ENCODE peak calls at places on chromosomes 3 and 15, in nine cellular contexts. L is fibroblast of lung, H is kidney, G is foreskin fibroblast, I is ovary, U is neural crest cell, M is AG10803, K is astrocyte of the spinal cord, T is adrenal gland. E is an unnamed sample.

GRCh38 chr3:133895208-133896001 is at the start of gene RAB6B:
- DNase-seq in L (peak), H (peak), G (peak), I (peak), U (peak), M (peak), K (peak), T (no peak), E (peak)

GRCh38 chr3:155739154-155739553 is 5.7 kb downstream of the PLCH1 start:
- DNase-seq in L (no peak), H (no peak), G (no peak), I (no peak), U (no peak), M (peak), K (no peak), T (no peak), E (no peak)

GRCh38 chr3:147613710-147614109 is 204.5 kb downstream of the ZIC1 start:
- DNase-seq in L (no peak), H (no peak), G (no peak), I (no peak), U (no peak), M (no peak), K (peak), T (no peak), E (no peak)

GRCh38 chr3:65950340-65951326 is 88.1 kb downstream of the MAGI1 start:
- DNase-seq in L (peak), H (no peak), G (no peak), I (no peak), U (no peak), M (no peak), K (no peak), T (no peak), E (no peak)

GRCh38 chr15:67801926-67802914 is 23.1 kb upstream of the SKOR1 start:
- DNase-seq in L (no peak), H (peak), G (no peak), I (no peak), U (no peak), M (no peak), K (no peak), T (no peak), E (no peak)

GRCh38 chr3:101513419-101513986 is 491 bp upstream of the SENP7 start:
- DNase-seq in L (no peak), H (no peak), G (no peak), I (no peak), U (no peak), M (no peak), K (no peak), T (no peak), E (no peak)

GRCh38 chr3:189260556-189261493 is 89.1 kb downstream of the TPRG1 start:
- DNase-seq in L (no peak), H (peak), G (no peak), I (peak), U (no peak), M (peak), K (no peak), T (no peak), E (no peak)

GRCh38 chr3:112333002-112333385 is at the start of gene CD200:
- DNase-seq in L (peak), H (peak), G (peak), I (peak), U (peak), M (peak), K (no peak), T (no peak), E (no peak)

GRCh38 chr15:63615935-63616334 is 18.7 kb downstream of the FBXL22 start:
- DNase-seq in L (no peak), H (no peak), G (no peak), I (no peak), U (no peak), M (no peak), K (no peak), T (no peak), E (peak)

GRCh38 chr3:45381168-45381852 is 7.1 kb upstream of the LARS2 start:
- DNase-seq in L (no peak), H (no peak), G (no peak), I (no peak), U (no peak), M (no peak), K (no peak), T (no peak), E (no peak)

GRCh38 chr3:81154611-81155143 is 606.8 kb downstream of the GBE1 start:
- DNase-seq in L (no peak), H (no peak), G (no peak), I (no peak), U (no peak), M (no peak), K (no peak), T (no peak), E (no peak)

GRCh38 chr3:38311474-38311873 is 29.4 kb downstream of the SLC22A14 start:
- DNase-seq in L (no peak), H (no peak), G (no peak), I (no peak), U (no peak), M (no peak), K (no peak), T (no peak), E (no peak)

GRCh38 chr3:126367316-126367805 is 10.2 kb upstream of the KLF15 start:
- DNase-seq in L (no peak), H (peak), G (no peak), I (no peak), U (no peak), M (no peak), K (no peak), T (peak), E (no peak)

GRCh38 chr3:102530443-102531195 is 95.8 kb downstream of the ZPLD1 start:
- DNase-seq in L (peak), H (no peak), G (no peak), I (no peak), U (no peak), M (peak), K (peak), T (no peak), E (peak)

GRCh38 chr3:134885877-134886621 is 91.0 kb downstream of the EPHB1 start:
- DNase-seq in L (no peak), H (no peak), G (peak), I (no peak), U (no peak), M (peak), K (peak), T (no peak), E (no peak)

GRCh38 chr3:73668366-73668765 is 43.6 kb upstream of the PDZRN3 start:
- DNase-seq in L (no peak), H (no peak), G (no peak), I (no peak), U (no peak), M (no peak), K (no peak), T (no peak), E (no peak)

GRCh38 chr15:101012326-101013040 is 93.3 kb downstream of the LRRK1 start:
- DNase-seq in L (no peak), H (no peak), G (no peak), I (no peak), U (no peak), M (no peak), K (no peak), T (no peak), E (no peak)

GRCh38 chr3:43998841-43999805 is 242.6 kb upstream of the TOPAZ1 start:
- DNase-seq in L (peak), H (peak), G (peak), I (no peak), U (peak), M (peak), K (peak), T (no peak), E (peak)

GRCh38 chr3:188900421-188900941 is 271.3 kb upstream of the TPRG1 start:
- DNase-seq in L (peak), H (no peak), G (peak), I (no peak), U (no peak), M (peak), K (peak), T (no peak), E (peak)

GRCh38 chr3:156495816-156496215 is 59.1 kb downstream of the SSR3 start:
- DNase-seq in L (no peak), H (no peak), G (no peak), I (no peak), U (no peak), M (no peak), K (no peak), T (no peak), E (no peak)

GRCh38 chr3:169310190-169310918 is 353.2 kb downstream of the MECOM start:
- DNase-seq in L (no peak), H (no peak), G (no peak), I (no peak), U (no peak), M (no peak), K (no peak), T (no peak), E (no peak)

GRCh38 chr3:145070795-145071194 is 1090.2 kb downstream of the PLOD2 start:
- DNase-seq in L (no peak), H (no peak), G (no peak), I (no peak), U (no peak), M (no peak), K (no peak), T (no peak), E (no peak)

GRCh38 chr15:63560741-63561448 is 36.3 kb upstream of the FBXL22 start:
- DNase-seq in L (no peak), H (no peak), G (no peak), I (no peak), U (no peak), M (no peak), K (no peak), T (no peak), E (no peak)

GRCh38 chr3:69113536-69113935 is 8.9 kb downstream of the LMOD3 start:
- DNase-seq in L (peak), H (no peak), G (no peak), I (no peak), U (no peak), M (no peak), K (no peak), T (no peak), E (no peak)

GRCh38 chr3:16308727-16309126 is 43.7 kb downstream of the OXNAD1 start:
- DNase-seq in L (no peak), H (no peak), G (no peak), I (no peak), U (no peak), M (no peak), K (no peak), T (no peak), E (no peak)
- TF ChIP-seq CTCF in L (no peak), H (no peak), G (no peak), I (no peak), U (no peak), M (no peak), K (no peak), T (no peak), E (no peak)

GRCh38 chr3:140092883-140093536 is 158.0 kb downstream of the CLSTN2 start:
- DNase-seq in L (no peak), H (no peak), G (no peak), I (no peak), U (no peak), M (no peak), K (no peak), T (no peak), E (no peak)
- TF ChIP-seq CTCF in L (no peak), H (no peak), G (no peak), I (no peak), U (peak), M (no peak), K (no peak), T (no peak), E (no peak)

DNA sequence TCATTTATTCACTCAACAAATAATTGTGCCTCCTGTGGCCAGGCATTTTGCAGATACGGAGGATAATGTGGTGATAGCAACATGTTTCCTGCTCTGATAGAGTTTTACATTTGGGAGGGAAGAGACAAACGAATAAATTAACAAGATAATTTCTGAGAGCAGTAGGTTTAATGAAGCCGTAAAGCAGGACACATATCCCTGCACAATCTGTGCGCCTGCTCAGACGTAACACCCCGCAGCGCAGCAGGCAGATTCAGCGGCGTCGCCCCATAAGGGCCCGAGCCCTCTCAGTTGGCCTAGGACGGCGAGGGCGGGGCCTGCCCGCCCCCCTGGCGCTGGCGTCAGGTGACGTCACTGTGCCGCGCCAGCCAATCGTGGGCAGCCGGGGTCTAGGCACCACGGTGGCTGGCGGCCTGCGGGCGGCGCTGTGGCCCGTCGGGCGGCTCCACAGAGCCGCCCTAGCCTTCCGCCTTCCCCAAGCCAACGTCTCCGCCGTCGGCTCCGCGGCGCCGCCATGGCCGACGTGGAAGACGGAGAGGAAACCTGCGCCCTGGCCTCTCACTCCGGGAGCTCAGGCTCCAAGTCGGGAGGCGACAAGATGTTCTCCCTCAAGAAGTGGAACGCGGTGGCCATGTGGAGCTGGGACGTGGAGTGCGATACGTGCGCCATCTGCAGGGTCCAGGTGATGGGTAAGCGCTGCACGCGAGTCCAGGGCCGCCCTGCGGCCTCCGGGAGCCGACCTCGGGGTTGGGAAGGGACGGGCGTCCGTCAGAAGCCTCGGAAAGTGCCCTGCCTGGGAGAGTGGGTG is at the start of gene RNF7:
- DNase-seq in L (peak), H (peak), G (peak), I (peak), U (peak), M (peak), K (peak), T (peak), E (peak)
- TF ChIP-seq CTCF in L (peak), H (peak), G (peak), I (peak), U (peak), M (peak), K (peak), T (peak), E (peak)

DNA sequence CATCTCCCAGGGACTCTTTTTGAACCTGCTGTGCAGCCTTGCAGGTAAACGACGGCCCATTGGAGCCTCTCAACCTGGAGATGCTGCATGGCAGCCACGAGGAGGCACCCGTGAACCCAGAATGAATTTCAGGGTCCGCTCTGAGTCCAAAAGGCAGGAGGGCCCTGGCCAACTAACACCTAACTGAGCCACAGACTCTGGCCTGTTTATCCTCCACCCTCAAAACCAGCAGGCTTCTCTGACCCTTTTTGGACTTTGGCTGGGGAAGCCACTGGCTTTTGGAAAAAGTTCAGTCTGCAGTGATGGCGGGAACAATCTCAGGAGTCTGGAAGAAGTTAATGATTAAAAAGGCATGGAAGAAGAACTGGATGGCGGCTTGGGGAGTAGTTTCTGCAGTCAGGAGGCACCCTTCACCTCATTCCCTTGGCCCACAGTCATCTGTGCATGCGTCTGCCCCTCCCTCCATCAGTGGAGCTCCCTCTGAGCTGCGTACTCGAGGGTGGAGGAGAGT is 4.1 kb downstream of the PXYLP1 start:
- DNase-seq in L (no peak), H (no peak), G (no peak), I (no peak), U (no peak), M (no peak), K (no peak), T (no peak), E (no peak)
- TF ChIP-seq CTCF in L (no peak), H (peak), G (no peak), I (no peak), U (no peak), M (no peak), K (no peak), T (no peak), E (no peak)

DNA sequence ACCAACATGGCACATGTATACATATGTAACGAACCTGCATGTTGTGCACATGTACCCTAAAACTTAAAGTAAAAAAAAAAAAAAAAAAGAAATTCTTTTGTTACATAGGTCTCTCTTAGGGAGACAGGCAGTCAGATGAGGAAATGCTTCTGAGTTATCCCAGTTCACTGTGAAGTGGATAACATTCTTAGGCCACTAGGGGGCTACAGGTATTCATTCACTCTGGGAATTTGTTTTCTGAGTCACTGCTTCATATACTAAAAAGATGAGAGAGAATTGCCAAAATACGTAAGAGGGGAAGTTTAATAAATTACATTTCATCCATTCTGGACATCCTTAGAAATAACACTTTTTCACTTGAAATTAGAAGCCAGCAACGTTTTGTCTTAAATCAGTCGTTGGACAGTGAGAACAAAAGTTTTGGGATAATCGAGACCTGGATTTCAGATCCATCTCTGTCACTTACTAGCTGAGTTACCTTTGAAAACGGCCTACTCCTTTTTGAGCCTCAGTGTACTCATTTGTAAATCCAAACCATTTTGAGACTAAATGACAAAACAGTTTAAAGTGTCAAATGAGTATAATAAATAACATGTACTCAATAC is 738.4 kb upstream of the ALCAM start:
- DNase-seq in L (peak), H (no peak), G (peak), I (no peak), U (no peak), M (peak), K (peak), T (no peak), E (peak)
- TF ChIP-seq CTCF in L (peak), H (peak), G (peak), I (peak), U (peak), M (peak), K (peak), T (peak), E (peak)

DNA sequence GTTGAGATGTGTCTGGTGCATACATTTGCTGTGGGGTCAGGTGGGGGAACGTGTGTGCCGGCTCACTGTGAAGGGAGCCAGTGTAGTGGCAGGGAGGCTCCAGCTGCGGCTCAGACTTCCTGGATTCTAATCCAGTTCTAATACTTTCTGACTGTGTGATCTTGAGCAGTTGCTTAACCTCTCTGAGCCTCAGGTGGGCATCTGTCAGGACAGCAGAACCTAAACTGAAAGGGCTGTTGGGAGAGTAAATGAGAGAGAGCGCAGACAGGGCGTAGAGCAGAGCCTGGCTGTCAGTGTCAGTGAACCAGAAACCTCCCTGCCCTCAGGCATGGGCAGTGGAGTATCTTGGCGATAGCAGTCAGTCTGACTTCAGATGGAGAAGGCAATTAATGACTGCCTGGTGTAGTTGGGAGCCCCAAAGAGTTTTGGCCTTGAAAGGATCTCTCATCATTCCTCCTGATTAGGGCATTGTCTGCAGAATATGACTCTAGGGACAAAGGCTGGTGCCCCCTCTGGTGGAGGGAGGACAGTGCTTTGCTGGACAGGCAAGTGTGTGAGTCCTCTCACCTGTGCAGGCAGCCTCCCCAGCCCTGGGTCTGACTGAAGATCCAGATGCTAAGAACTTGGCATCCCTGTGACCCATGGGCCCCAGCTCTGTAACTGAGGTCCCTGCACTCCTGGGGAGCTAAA is 9.6 kb downstream of the KBTBD13 start:
- DNase-seq in L (no peak), H (no peak), G (no peak), I (no peak), U (no peak), M (no peak), K (no peak), T (no peak), E (peak)
- TF ChIP-seq CTCF in L (peak), H (peak), G (peak), I (no peak), U (peak), M (peak), K (peak), T (peak), E (peak)

DNA sequence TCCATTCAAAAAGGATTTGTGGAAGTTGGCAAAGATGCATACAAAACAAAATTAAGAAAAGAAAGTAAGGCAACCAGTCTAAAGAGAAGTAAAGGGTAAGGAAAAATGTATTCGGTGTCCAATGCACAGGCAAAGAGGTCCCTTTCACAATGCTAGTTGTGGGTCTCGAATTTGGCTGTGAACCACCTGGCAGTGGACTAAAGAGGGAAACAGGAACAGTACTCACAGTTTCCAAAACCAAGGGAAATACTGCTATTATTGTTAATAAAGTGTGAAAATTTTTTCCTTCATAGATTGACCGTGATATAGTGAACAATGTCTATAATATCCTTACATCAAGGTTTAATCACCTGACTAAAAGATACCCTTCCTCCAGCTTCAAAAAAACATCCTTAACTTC is 57.9 kb downstream of the TNIK start:
- DNase-seq in L (no peak), H (no peak), G (no peak), I (no peak), U (no peak), M (no peak), K (no peak), T (no peak), E (no peak)
- TF ChIP-seq CTCF in L (no peak), H (no peak), G (no peak), I (no peak), U (no peak), M (no peak), K (no peak), T (no peak), E (no peak)

GRCh38 chr3:196792771-196793170 is 53.1 kb downstream of the PAK2 start:
- DNase-seq in L (no peak), H (no peak), G (peak), I (no peak), U (no peak), M (peak), K (peak), T (no peak), E (peak)

GRCh38 chr3:196788509-196788908 is 48.9 kb downstream of the PAK2 start:
- DNase-seq in L (no peak), H (no peak), G (no peak), I (no peak), U (no peak), M (no peak), K (no peak), T (no peak), E (no peak)

GRCh38 chr3:196793224-196793623 is 53.6 kb downstream of the PAK2 start:
- DNase-seq in L (peak), H (no peak), G (peak), I (no peak), U (no peak), M (peak), K (peak), T (no peak), E (peak)

GRCh38 chr3:196790636-196791035 is 51.0 kb downstream of the PAK2 start:
- DNase-seq in L (no peak), H (no peak), G (no peak), I (no peak), U (no peak), M (no peak), K (no peak), T (no peak), E (no peak)

GRCh38 chr3:196789773-196790419 is 50.2 kb downstream of the PAK2 start:
- DNase-seq in L (no peak), H (no peak), G (no peak), I (no peak), U (no peak), M (no peak), K (no peak), T (no peak), E (no peak)
- TF ChIP-seq CTCF in L (no peak), H (no peak), G (no peak), I (no peak), U (no peak), M (no peak), K (no peak), T (no peak), E (no peak)